ENCODE peak calls at places on chromosomes 7 and 10, in ten cellular contexts. H is sigmoid colon, L is hepatocyte, T is fibroblast of lung, M is retinal pigment epithelial cell, D is AG10803, A is IMR-90, X is H1, I is BJ, E is testis. U is an unnamed sample.

GRCh38 chr7:44665531-44666213 is 59.2 kb downstream of the OGDH start:
- DNase-seq in L (no peak), M (peak), A (peak), X (no peak), H (no peak), E (no peak), I (no peak), T (peak), D (peak), U (peak)

GRCh38 chr10:7474388-7474787 is 63.6 kb upstream of the SFMBT2 start:
- DNase-seq in D (no peak), M (no peak), X (no peak), E (no peak), I (no peak), A (no peak), H (no peak), L (no peak), T (no peak), U (no peak)

GRCh38 chr10:132996603-132997343 is 54.4 kb upstream of the CFAP46 start:
- DNase-seq in I (no peak), E (no peak), L (no peak), X (no peak), D (no peak), H (no peak), M (no peak), A (no peak), T (no peak), U (no peak)

GRCh38 chr7:157370761-157371160 is 34.0 kb downstream of the DNAJB6 start:
- DNase-seq in H (no peak), A (no peak), X (no peak), I (no peak), M (no peak), L (no peak), E (no peak), D (no peak), T (no peak), U (no peak)

GRCh38 chr7:11557627-11558026 is 274.4 kb downstream of the THSD7A start:
- DNase-seq in H (no peak), D (no peak), T (peak), A (no peak), L (peak), X (no peak), M (no peak), E (no peak), I (no peak), U (no peak)

GRCh38 chr10:14687340-14687739 is 87.4 kb downstream of the FAM107B start:
- DNase-seq in L (no peak), M (no peak), E (no peak), D (no peak), T (no peak), I (no peak), A (no peak), X (no peak), H (no peak), U (no peak)

GRCh38 chr7:47937065-47937687 is 11.1 kb downstream of the PKD1L1 start:
- DNase-seq in D (no peak), E (no peak), L (no peak), T (no peak), M (no peak), A (no peak), I (no peak), X (no peak), H (no peak), U (no peak)

GRCh38 chr10:3924344-3924743 is 139.3 kb upstream of the KLF6 start:
- DNase-seq in X (no peak), I (peak), M (peak), T (peak), D (peak), E (no peak), A (peak), L (no peak), H (no peak), U (peak)

GRCh38 chr10:109025187-109025586 is 898.1 kb downstream of the XPNPEP1 start:
- DNase-seq in D (no peak), A (no peak), E (no peak), H (no peak), I (no peak), M (no peak), L (no peak), X (no peak), T (no peak), U (no peak)

GRCh38 chr10:102065561-102066420 is 642 bp downstream of the HPS6 start:
- DNase-seq in X (no peak), M (no peak), A (peak), I (no peak), T (no peak), E (no peak), H (peak), L (peak), D (peak), U (no peak)

GRCh38 chr10:17026686-17027485 is 102.7 kb downstream of the CUBN start:
- DNase-seq in L (no peak), D (peak), X (no peak), E (no peak), T (peak), M (no peak), A (peak), I (no peak), H (no peak), U (no peak)

GRCh38 chr10:75228834-75229233 is 6.9 kb downstream of the COMTD1 start:
- DNase-seq in D (no peak), M (no peak), E (no peak), I (no peak), L (no peak), T (no peak), A (no peak), H (peak), X (no peak), U (no peak)

GRCh38 chr10:83553366-83553765 is 585.9 kb upstream of the GHITM start:
- DNase-seq in X (no peak), E (no peak), I (peak), A (no peak), H (no peak), M (peak), L (no peak), T (peak), D (no peak), U (no peak)

GRCh38 chr10:86520871-86521619 is 547 bp downstream of the WAPL start:
- DNase-seq in L (peak), I (no peak), D (peak), T (peak), X (peak), H (peak), M (no peak), E (peak), A (peak), U (no peak)

GRCh38 chr7:151452141-151452571 is 12.2 kb upstream of the CRYGN start:
- DNase-seq in D (no peak), I (no peak), M (no peak), E (no peak), X (no peak), L (no peak), H (peak), T (no peak), A (no peak), U (no peak)

GRCh38 chr7:47034180-47034579 is 547.7 kb downstream of the TNS3 start:
- DNase-seq in H (no peak), E (no peak), X (no peak), I (no peak), L (no peak), A (no peak), D (peak), T (peak), M (no peak), U (no peak)

GRCh38 chr10:124291009-124291671 is 127.6 kb downstream of the OAT start:
- DNase-seq in X (no peak), M (no peak), H (peak), E (peak), I (no peak), D (no peak), T (peak), A (no peak), L (no peak), U (no peak)

GRCh38 chr7:145753004-145753403 is 363.6 kb upstream of the CNTNAP2 start:
- DNase-seq in L (no peak), A (no peak), X (no peak), E (no peak), T (no peak), D (no peak), I (no peak), M (no peak), H (no peak), U (no peak)

GRCh38 chr7:87474533-87475358 is 734 bp downstream of the ABCB4 start:
- DNase-seq in A (no peak), M (no peak), H (no peak), D (peak), E (peak), L (peak), I (peak), T (peak), X (no peak), U (peak)

GRCh38 chr10:86104156-86104555 is 262.4 kb downstream of the GRID1 start:
- DNase-seq in A (no peak), L (no peak), E (no peak), M (no peak), X (no peak), T (no peak), H (no peak), D (no peak), I (no peak), U (no peak)

GRCh38 chr7:135109976-135110375 is 37.9 kb upstream of the TMEM140 start:
- DNase-seq in E (no peak), L (no peak), M (no peak), T (no peak), D (no peak), I (no peak), X (no peak), H (no peak), A (no peak), U (no peak)

GRCh38 chr7:41702635-41703371 is at the start of gene INHBA:
- DNase-seq in T (peak), E (no peak), X (no peak), L (peak), H (no peak), M (no peak), I (peak), D (peak), A (peak), U (peak)

GRCh38 chr7:34838329-34838728 is 180.3 kb downstream of the NPSR1 start:
- DNase-seq in H (no peak), E (no peak), A (no peak), L (no peak), D (no peak), T (peak), I (no peak), M (no peak), X (no peak), U (no peak)

DNA sequence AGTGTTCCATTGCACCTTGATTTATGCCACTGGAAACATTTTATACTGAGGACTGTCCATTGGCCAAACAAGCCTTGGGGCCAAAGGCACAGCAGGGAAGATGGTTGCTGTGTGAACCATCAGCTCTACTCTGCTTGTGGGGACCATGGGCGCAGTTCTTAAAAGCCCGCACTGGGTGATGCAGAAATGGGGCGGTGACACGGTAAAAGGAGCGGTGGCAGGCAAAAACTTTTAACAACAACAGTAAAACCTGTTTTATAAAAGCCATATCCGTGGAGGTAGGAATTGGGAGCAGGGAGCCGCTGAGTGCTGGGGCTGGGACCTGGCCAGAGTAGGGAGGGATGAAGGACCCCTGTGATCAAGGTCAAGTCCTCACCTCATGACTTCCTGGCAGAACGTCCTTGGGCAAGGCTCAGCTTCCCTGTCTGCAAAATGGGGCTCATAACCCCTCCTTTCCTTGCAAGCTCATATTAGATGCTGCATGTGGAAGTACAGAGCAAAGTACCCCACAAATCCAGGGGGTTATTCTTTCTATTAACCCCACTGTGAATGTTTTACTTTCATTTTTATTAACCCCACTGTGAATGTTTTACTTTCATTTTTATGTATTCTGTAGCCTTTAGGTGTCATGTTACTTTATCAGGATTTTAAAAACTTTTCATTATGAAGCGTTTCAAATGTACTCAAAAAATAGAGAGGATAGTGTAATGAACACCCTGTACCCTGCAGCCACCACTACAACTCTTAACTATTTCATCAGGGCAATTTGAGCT is 78.3 kb downstream of the GRK5 start:
- DNase-seq in A (no peak), D (no peak), T (no peak), I (no peak), L (no peak), M (no peak), E (no peak), H (no peak), X (no peak), U (no peak)
- H3K4me3 ChIP-seq in A (no peak), D (no peak), T (peak), I (no peak), L (no peak), M (no peak), E (no peak), H (no peak), X (no peak), U (no peak)

GRCh38 chr7:117459735-117460134 is 20.1 kb upstream of the CFTR start:
- DNase-seq in H (no peak), T (no peak), A (no peak), D (no peak), X (no peak), M (no peak), E (no peak), L (no peak), I (no peak), U (no peak)

GRCh38 chr7:117458977-117459583 is 20.7 kb upstream of the CFTR start:
- DNase-seq in D (peak), E (no peak), A (peak), L (peak), H (no peak), M (no peak), T (peak), X (no peak), I (peak), U (no peak)
- TF ChIP-seq CTCF in D (peak), E (peak), A (peak), L (peak), H (peak), M (peak), T (peak), X (no peak), I (peak), U (peak)

GRCh38 chr7:76282344-76283253 is 19.9 kb upstream of the HSPB1 start:
- DNase-seq in E (peak), X (peak), D (no peak), L (no peak), T (peak), M (no peak), I (no peak), H (no peak), A (no peak), U (no peak)

GRCh38 chr7:76283254-76284159 is 19.0 kb upstream of the HSPB1 start:
- DNase-seq in M (no peak), L (no peak), X (no peak), T (no peak), E (no peak), D (no peak), H (no peak), I (no peak), A (no peak), U (no peak)

GRCh38 chr7:76280408-76280807 is 22.1 kb upstream of the HSPB1 start:
- DNase-seq in H (no peak), M (no peak), A (no peak), L (no peak), T (no peak), E (no peak), D (no peak), X (no peak), I (no peak), U (no peak)

GRCh38 chr7:76281706-76282343 is 20.6 kb upstream of the HSPB1 start:
- DNase-seq in E (no peak), X (no peak), A (no peak), T (no peak), L (no peak), M (no peak), H (no peak), I (no peak), D (no peak), U (no peak)

DNA sequence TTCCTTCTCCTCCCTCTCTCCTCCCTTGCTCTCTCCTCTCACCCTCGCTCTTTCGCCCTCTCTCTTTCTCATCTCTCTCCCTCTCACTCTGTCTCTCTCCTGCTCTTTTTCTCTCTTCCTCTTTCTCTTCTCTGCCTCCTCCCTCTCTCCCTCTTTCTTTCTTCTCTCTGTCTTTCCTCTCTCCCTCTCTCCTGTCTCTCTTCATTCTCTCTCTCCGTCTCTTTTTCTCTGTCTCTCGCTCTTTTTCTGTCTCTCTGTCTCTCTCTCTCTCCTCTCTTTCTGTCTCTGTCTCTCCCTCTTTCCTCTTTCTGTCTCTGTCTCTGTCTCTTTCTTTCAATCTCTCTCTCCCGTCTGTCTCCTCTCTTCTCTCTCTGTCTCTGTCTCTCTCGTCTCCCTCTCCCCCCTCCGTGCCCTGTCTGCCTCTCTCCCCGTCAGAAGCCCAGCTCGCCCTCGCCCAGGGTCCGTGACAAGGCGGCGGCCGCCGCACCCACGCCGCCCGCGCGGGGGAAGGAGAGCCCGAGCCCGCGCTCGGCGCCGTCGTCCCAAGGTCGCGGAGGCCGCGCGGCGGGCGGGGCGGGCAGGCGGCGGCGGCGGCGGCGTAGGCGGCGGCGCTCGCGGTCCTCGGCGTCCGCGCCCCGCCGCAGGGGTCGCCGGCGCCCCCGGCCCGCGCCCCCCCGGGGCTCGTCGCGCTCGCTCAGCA is 21.3 kb upstream of the HSPB1 start:
- DNase-seq in M (no peak), I (no peak), E (no peak), L (no peak), T (no peak), H (no peak), X (no peak), A (no peak), D (no peak), U (no peak)
- H3K4me3 ChIP-seq in M (no peak), I (peak), E (no peak), L (no peak), T (no peak), H (no peak), X (peak), A (peak), D (peak), U (peak)

GRCh38 chr7:106177738-106178592 is 65.9 kb upstream of the SYPL1 start:
- DNase-seq in I (no peak), H (no peak), M (no peak), X (no peak), A (no peak), L (no peak), D (no peak), E (no peak), T (no peak), U (no peak)

GRCh38 chr7:106176414-106177294 is 64.5 kb upstream of the SYPL1 start:
- DNase-seq in T (peak), X (peak), D (peak), M (no peak), H (peak), I (no peak), E (peak), A (peak), L (peak), U (no peak)

GRCh38 chr7:106179256-106179655 is 67.1 kb upstream of the SYPL1 start:
- DNase-seq in E (no peak), H (no peak), T (no peak), D (no peak), X (no peak), M (no peak), I (no peak), A (no peak), L (no peak), U (no peak)

GRCh38 chr7:106177295-106177690 is 65.2 kb upstream of the SYPL1 start:
- DNase-seq in H (no peak), A (peak), D (no peak), X (no peak), E (no peak), I (no peak), M (no peak), L (no peak), T (no peak), U (no peak)

GRCh38 chr7:106178593-106179134 is 66.6 kb upstream of the SYPL1 start:
- DNase-seq in X (no peak), I (no peak), L (peak), M (no peak), E (no peak), T (peak), A (peak), D (peak), H (no peak), U (no peak)
- TF ChIP-seq CTCF in X (no peak), I (peak), L (peak), M (peak), E (no peak), T (peak), A (peak), D (peak), H (no peak), U (peak)

GRCh38 chr7:51316666-51317581 is at the start of gene COBL:
- DNase-seq in A (no peak), T (peak), M (no peak), X (peak), E (peak), H (peak), I (no peak), L (peak), D (no peak), U (no peak)
- H3K4me3 ChIP-seq in A (no peak), T (no peak), M (peak), X (peak), E (peak), H (peak), I (no peak), L (peak), D (peak), U (peak)

GRCh38 chr10:32446701-32447406 is 914 bp downstream of the CCDC7 start:
- DNase-seq in A (peak), E (peak), D (peak), M (no peak), L (peak), T (peak), H (no peak), I (no peak), X (no peak), U (no peak)

GRCh38 chr10:32445740-32446615 is at the start of gene CCDC7:
- DNase-seq in I (peak), A (peak), E (peak), H (peak), X (peak), L (peak), T (peak), M (peak), D (peak), U (peak)

GRCh38 chr10:32445036-32445435 is 904 bp upstream of the CCDC7 start:
- DNase-seq in L (no peak), D (no peak), X (no peak), E (no peak), I (no peak), A (no peak), H (no peak), T (no peak), M (no peak), U (no peak)
- TF ChIP-seq CTCF in L (no peak), D (no peak), X (no peak), E (no peak), I (no peak), A (no peak), H (no peak), T (no peak), M (no peak), U (no peak)

GRCh38 chr10:103828587-103829186 is 26.7 kb downstream of the SH3PXD2A start:
- DNase-seq in T (no peak), M (no peak), I (no peak), E (no peak), X (no peak), D (no peak), A (no peak), H (no peak), L (no peak), U (no peak)
- H3K4me3 ChIP-seq in T (no peak), M (no peak), I (no peak), E (no peak), X (no peak), D (no peak), A (no peak), H (no peak), L (no peak), U (no peak)

DNA sequence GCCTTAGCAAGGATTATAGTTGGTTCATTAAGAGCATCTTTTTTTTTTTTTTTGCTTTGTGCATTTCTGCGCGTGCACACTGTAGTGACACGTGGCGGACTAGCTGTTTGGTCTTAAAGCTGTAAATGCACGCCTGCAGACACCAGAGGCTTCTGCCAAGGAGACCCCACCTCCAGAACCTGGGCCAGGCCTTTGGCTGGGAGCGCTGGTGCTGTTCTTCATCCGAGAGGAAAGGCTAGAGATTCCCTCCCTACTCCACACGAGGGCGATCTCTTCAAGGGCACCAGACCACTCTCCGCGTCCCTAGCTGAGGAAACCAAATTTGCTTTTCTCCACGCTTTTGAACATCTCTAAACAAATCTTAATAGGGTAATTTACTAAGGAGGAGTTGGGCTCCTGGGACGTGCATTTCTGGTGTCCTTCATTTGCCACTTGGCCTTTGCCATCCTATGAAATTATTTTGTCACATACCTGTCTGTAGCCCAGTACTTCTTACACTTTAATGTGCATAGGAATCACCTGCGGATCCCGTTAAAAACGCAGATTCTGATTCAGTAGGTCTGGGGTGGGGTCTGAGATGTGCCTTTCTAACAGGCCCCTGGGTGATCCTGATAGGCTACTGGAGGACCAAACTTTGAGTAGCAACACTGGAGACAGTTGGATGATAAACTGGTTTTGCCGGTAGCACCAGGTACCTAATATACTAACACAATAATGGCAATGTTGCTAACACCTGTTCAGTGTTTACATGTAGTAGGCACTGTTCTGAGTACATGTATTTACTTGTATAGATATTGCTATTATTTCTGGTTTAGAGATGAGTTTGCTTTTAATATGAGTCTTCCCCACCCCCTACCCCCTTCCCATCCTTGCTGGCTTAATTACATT is 1.3 kb upstream of the SLC26A5 start:
- DNase-seq in A (peak), E (peak), H (no peak), T (peak), I (no peak), X (peak), M (peak), D (peak), L (peak), U (no peak)
- TF ChIP-seq CTCF in A (peak), E (no peak), H (peak), T (peak), I (peak), X (peak), M (peak), D (peak), L (peak), U (peak)